ENCODE peak calls at places on chromosome 20, in five cellular contexts. One of them, this sample, is unnamed.
A peak's percentile ranks its signal among the peaks of the same experiment; 100 is the strongest.

GRCh38 chr20:61524956-61525666 is 273.1 kb downstream of the CDH4 start:
- DNase-seq in RPMI8226: no peak
- DNase-seq in activated T-helper 1 cell treated with anti-CD3 and anti-CD28 coated beads, Interleukin-2, amount 50 U/mL, for 16 hours: no peak
- DNase-seq in Right ventricle myocardium superior: no peak
- DNase-seq in substantia nigra: no peak
- DNase-seq in this sample: no peak

GRCh38 chr20:59190509-59190908 is 26.9 kb downstream of the ZNF831 start:
- DNase-seq in RPMI8226: no peak
- DNase-seq in activated T-helper 1 cell treated with anti-CD3 and anti-CD28 coated beads, Interleukin-2, amount 50 U/mL, for 16 hours: no peak
- DNase-seq in substantia nigra: no peak
- DNase-seq in Right ventricle myocardium superior: no peak
- DNase-seq in this sample: no peak

GRCh38 chr20:44758247-44759101 is 12.8 kb downstream of the KCNK15 start:
- DNase-seq in activated T-helper 1 cell treated with anti-CD3 and anti-CD28 coated beads, Interleukin-2, amount 50 U/mL, for 16 hours: no peak
- DNase-seq in Right ventricle myocardium superior: no peak
- DNase-seq in RPMI8226: no peak
- DNase-seq in substantia nigra: no peak
- DNase-seq in this sample: no peak

GRCh38 chr20:49910340-49910706 is 5.0 kb downstream of the SPATA2 start:
- DNase-seq in RPMI8226: no peak
- DNase-seq in substantia nigra: peak; percentile 55
- DNase-seq in activated T-helper 1 cell treated with anti-CD3 and anti-CD28 coated beads, Interleukin-2, amount 50 U/mL, for 16 hours: no peak
- DNase-seq in Right ventricle myocardium superior: no peak
- DNase-seq in this sample: no peak

GRCh38 chr20:11919046-11919445 is 1.4 kb downstream of the BTBD3 start:
- DNase-seq in RPMI8226: peak; percentile 70
- DNase-seq in substantia nigra: peak; percentile 25
- DNase-seq in activated T-helper 1 cell treated with anti-CD3 and anti-CD28 coated beads, Interleukin-2, amount 50 U/mL, for 16 hours: no peak
- DNase-seq in Right ventricle myocardium superior: peak; percentile 54
- DNase-seq in this sample: no peak

GRCh38 chr20:51767018-51767866 is 948 bp downstream of the ATP9A start:
- DNase-seq in substantia nigra: peak; percentile 32
- DNase-seq in Right ventricle myocardium superior: peak; percentile 82
- DNase-seq in RPMI8226: peak; percentile 71
- DNase-seq in activated T-helper 1 cell treated with anti-CD3 and anti-CD28 coated beads, Interleukin-2, amount 50 U/mL, for 16 hours: no peak
- DNase-seq in this sample: peak; percentile 92

GRCh38 chr20:7710440-7710839 is 229.8 kb downstream of the HAO1 start:
- DNase-seq in activated T-helper 1 cell treated with anti-CD3 and anti-CD28 coated beads, Interleukin-2, amount 50 U/mL, for 16 hours: no peak
- DNase-seq in RPMI8226: no peak
- DNase-seq in substantia nigra: no peak
- DNase-seq in Right ventricle myocardium superior: no peak
- DNase-seq in this sample: no peak

GRCh38 chr20:61680096-61680495 is 385.6 kb downstream of the TAF4 start:
- DNase-seq in RPMI8226: no peak
- DNase-seq in activated T-helper 1 cell treated with anti-CD3 and anti-CD28 coated beads, Interleukin-2, amount 50 U/mL, for 16 hours: no peak
- DNase-seq in Right ventricle myocardium superior: no peak
- DNase-seq in substantia nigra: no peak
- DNase-seq in this sample: no peak

GRCh38 chr20:36866681-36867485 is 9.1 kb upstream of the TLDC2 start:
- DNase-seq in substantia nigra: no peak
- DNase-seq in RPMI8226: peak; percentile 79
- DNase-seq in activated T-helper 1 cell treated with anti-CD3 and anti-CD28 coated beads, Interleukin-2, amount 50 U/mL, for 16 hours: no peak
- DNase-seq in Right ventricle myocardium superior: no peak
- DNase-seq in this sample: no peak

GRCh38 chr20:49477200-49477599 is 5.3 kb downstream of the KCNB1 start:
- DNase-seq in Right ventricle myocardium superior: no peak
- DNase-seq in RPMI8226: no peak
- DNase-seq in activated T-helper 1 cell treated with anti-CD3 and anti-CD28 coated beads, Interleukin-2, amount 50 U/mL, for 16 hours: no peak
- DNase-seq in substantia nigra: no peak
- DNase-seq in this sample: peak; percentile 32

GRCh38 chr20:46588532-46589509 is 38.4 kb upstream of the OCSTAMP start:
- DNase-seq in substantia nigra: no peak
- DNase-seq in RPMI8226: no peak
- DNase-seq in activated T-helper 1 cell treated with anti-CD3 and anti-CD28 coated beads, Interleukin-2, amount 50 U/mL, for 16 hours: no peak
- DNase-seq in Right ventricle myocardium superior: no peak
- DNase-seq in this sample: no peak

GRCh38 chr20:19672498-19672897 is 85.6 kb upstream of the RIN2 start:
- DNase-seq in substantia nigra: no peak
- DNase-seq in activated T-helper 1 cell treated with anti-CD3 and anti-CD28 coated beads, Interleukin-2, amount 50 U/mL, for 16 hours: no peak
- DNase-seq in RPMI8226: no peak
- DNase-seq in Right ventricle myocardium superior: no peak
- DNase-seq in this sample: no peak

This sample was measured in iPS-NIHi11.